ENCODE peak calls at places on chromosomes 11 and 22, in nine cellular contexts. One of them, this sample, is unnamed.

GRCh38 chr11:61482513-61482912 is 26.0 kb upstream of the LRRC10B start:
- DNase-seq in tibial nerve: no peak
- DNase-seq in transverse colon: no peak
- DNase-seq in stomach: no peak
- DNase-seq in sigmoid colon: no peak
- DNase-seq in SK-N-SH: peak
- DNase-seq in ovary: no peak
- DNase-seq in GM12878: no peak
- DNase-seq in A549: peak
- DNase-seq in this sample: no peak

GRCh38 chr22:32916025-32916424 is 114.5 kb downstream of the TIMP3 start:
- DNase-seq in SK-N-SH: no peak
- DNase-seq in GM12878: no peak
- DNase-seq in sigmoid colon: no peak
- DNase-seq in A549: no peak
- DNase-seq in ovary: no peak
- DNase-seq in stomach: no peak
- DNase-seq in transverse colon: no peak
- DNase-seq in tibial nerve: no peak
- DNase-seq in this sample: no peak

GRCh38 chr22:28980326-28980725 is 81.3 kb downstream of the C22orf31 start:
- DNase-seq in stomach: no peak
- DNase-seq in SK-N-SH: no peak
- DNase-seq in sigmoid colon: no peak
- DNase-seq in A549: no peak
- DNase-seq in ovary: no peak
- DNase-seq in transverse colon: no peak
- DNase-seq in GM12878: no peak
- DNase-seq in tibial nerve: no peak
- DNase-seq in this sample: no peak

GRCh38 chr11:9399466-9399865 is 15.0 kb downstream of the IPO7 start:
- DNase-seq in tibial nerve: no peak
- DNase-seq in GM12878: no peak
- DNase-seq in ovary: no peak
- DNase-seq in SK-N-SH: no peak
- DNase-seq in A549: no peak
- DNase-seq in transverse colon: no peak
- DNase-seq in sigmoid colon: no peak
- DNase-seq in stomach: no peak
- DNase-seq in this sample: no peak

GRCh38 chr11:92322225-92322624 is 97.6 kb downstream of the FAT3 start:
- DNase-seq in tibial nerve: no peak
- DNase-seq in transverse colon: no peak
- DNase-seq in SK-N-SH: no peak
- DNase-seq in stomach: no peak
- DNase-seq in sigmoid colon: no peak
- DNase-seq in ovary: no peak
- DNase-seq in A549: no peak
- DNase-seq in GM12878: no peak
- DNase-seq in this sample: no peak

GRCh38 chr22:17990167-17990566 is 34.2 kb downstream of the MICAL3 start:
- DNase-seq in sigmoid colon: no peak
- DNase-seq in GM12878: no peak
- DNase-seq in transverse colon: no peak
- DNase-seq in stomach: no peak
- DNase-seq in SK-N-SH: no peak
- DNase-seq in A549: no peak
- DNase-seq in ovary: no peak
- DNase-seq in tibial nerve: no peak
- DNase-seq in this sample: no peak

GRCh38 chr11:128940156-128940555 is 2.5 kb downstream of the TP53AIP1 start:
- DNase-seq in GM12878: no peak
- DNase-seq in sigmoid colon: no peak
- DNase-seq in stomach: no peak
- DNase-seq in SK-N-SH: no peak
- DNase-seq in transverse colon: no peak
- DNase-seq in tibial nerve: no peak
- DNase-seq in ovary: no peak
- DNase-seq in A549: no peak
- DNase-seq in this sample: no peak

GRCh38 chr22:37634505-37635002 is 4.9 kb upstream of the SH3BP1 start:
- DNase-seq in ovary: no peak
- DNase-seq in SK-N-SH: peak
- DNase-seq in stomach: no peak
- DNase-seq in GM12878: no peak
- DNase-seq in sigmoid colon: no peak
- DNase-seq in tibial nerve: no peak
- DNase-seq in A549: no peak
- DNase-seq in transverse colon: no peak
- DNase-seq in this sample: no peak

GRCh38 chr11:79617561-79617960 is 176.7 kb upstream of the TENM4 start:
- DNase-seq in GM12878: no peak
- DNase-seq in sigmoid colon: no peak
- DNase-seq in A549: no peak
- DNase-seq in SK-N-SH: no peak
- DNase-seq in stomach: no peak
- DNase-seq in transverse colon: no peak
- DNase-seq in tibial nerve: no peak
- DNase-seq in ovary: no peak
- DNase-seq in this sample: no peak

GRCh38 chr11:8258289-8258688 is 5.4 kb downstream of the LMO1 start:
- DNase-seq in SK-N-SH: no peak
- DNase-seq in A549: no peak
- DNase-seq in sigmoid colon: peak
- DNase-seq in stomach: peak
- DNase-seq in GM12878: no peak
- DNase-seq in tibial nerve: no peak
- DNase-seq in ovary: no peak
- DNase-seq in transverse colon: no peak
- DNase-seq in this sample: no peak

GRCh38 chr11:86288776-86289507 is 13.1 kb upstream of the HIKESHI start:
- DNase-seq in SK-N-SH: no peak
- DNase-seq in stomach: no peak
- DNase-seq in A549: no peak
- DNase-seq in tibial nerve: no peak
- DNase-seq in transverse colon: no peak
- DNase-seq in sigmoid colon: no peak
- DNase-seq in ovary: no peak
- DNase-seq in GM12878: no peak
- DNase-seq in this sample: no peak

GRCh38 chr11:6617315-6617781 is 1.9 kb downstream of the TPP1 start:
- DNase-seq in tibial nerve: no peak
- DNase-seq in stomach: no peak
- DNase-seq in transverse colon: no peak
- DNase-seq in A549: no peak
- DNase-seq in GM12878: no peak
- DNase-seq in SK-N-SH: no peak
- DNase-seq in ovary: no peak
- DNase-seq in sigmoid colon: peak
- DNase-seq in this sample: no peak

GRCh38 chr11:122843281-122844150 is 5.2 kb downstream of the CRTAM start:
- DNase-seq in SK-N-SH: no peak
- DNase-seq in sigmoid colon: no peak
- DNase-seq in ovary: no peak
- DNase-seq in tibial nerve: no peak
- DNase-seq in transverse colon: no peak
- DNase-seq in stomach: no peak
- DNase-seq in GM12878: no peak
- DNase-seq in A549: no peak
- DNase-seq in this sample: peak

GRCh38 chr11:79081441-79082124 is 359.2 kb downstream of the TENM4 start:
- DNase-seq in ovary: no peak
- DNase-seq in A549: no peak
- DNase-seq in sigmoid colon: no peak
- DNase-seq in SK-N-SH: no peak
- DNase-seq in tibial nerve: no peak
- DNase-seq in stomach: no peak
- DNase-seq in GM12878: no peak
- DNase-seq in transverse colon: no peak
- DNase-seq in this sample: no peak

GRCh38 chr11:44630511-44631210 is 65.2 kb downstream of the CD82 start:
- DNase-seq in GM12878: no peak
- DNase-seq in tibial nerve: no peak
- DNase-seq in transverse colon: peak
- DNase-seq in stomach: peak
- DNase-seq in SK-N-SH: no peak
- DNase-seq in sigmoid colon: peak
- DNase-seq in ovary: no peak
- DNase-seq in A549: no peak
- DNase-seq in this sample: no peak

GRCh38 chr11:73814812-73815211 is 27.1 kb downstream of the MRPL48 start:
- DNase-seq in SK-N-SH: no peak
- DNase-seq in sigmoid colon: no peak
- DNase-seq in ovary: no peak
- DNase-seq in transverse colon: no peak
- DNase-seq in GM12878: no peak
- DNase-seq in stomach: no peak
- DNase-seq in tibial nerve: no peak
- DNase-seq in A549: no peak
- DNase-seq in this sample: no peak
- TF ChIP-seq EP300 in SK-N-SH: no peak
- TF ChIP-seq EP300 in sigmoid colon: no peak
- TF ChIP-seq EP300 in ovary: no peak
- TF ChIP-seq EP300 in transverse colon: no peak
- TF ChIP-seq EP300 in GM12878: no peak
- TF ChIP-seq EP300 in stomach: no peak
- TF ChIP-seq EP300 in tibial nerve: no peak
- TF ChIP-seq EP300 in A549: no peak
- TF ChIP-seq EP300 in this sample: no peak

DNA sequence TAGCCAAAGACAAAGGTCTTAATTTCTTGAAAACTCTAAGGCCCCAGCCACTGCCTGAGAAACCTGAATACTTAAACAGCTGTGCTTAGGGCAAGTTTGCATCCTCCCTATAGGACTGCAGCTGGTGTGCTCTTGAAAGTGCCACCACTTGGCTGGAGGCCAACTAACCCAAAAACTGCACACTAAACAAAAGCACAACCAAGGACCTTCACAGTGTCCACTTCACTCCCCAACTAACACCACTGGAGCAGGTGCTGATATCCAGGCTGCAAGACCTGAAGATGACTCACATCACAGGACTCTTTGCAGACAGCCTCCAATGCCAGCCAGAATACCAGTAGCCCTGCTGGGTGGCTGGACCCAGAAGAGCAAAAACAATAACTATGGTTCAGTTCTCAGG is 357.7 kb upstream of the ARHGAP42 start:
- DNase-seq in A549: no peak
- DNase-seq in SK-N-SH: no peak
- DNase-seq in sigmoid colon: no peak
- DNase-seq in tibial nerve: no peak
- DNase-seq in transverse colon: no peak
- DNase-seq in stomach: no peak
- DNase-seq in GM12878: no peak
- DNase-seq in ovary: no peak
- DNase-seq in this sample: no peak
- TF ChIP-seq EP300 in A549: no peak
- TF ChIP-seq EP300 in SK-N-SH: no peak
- TF ChIP-seq EP300 in sigmoid colon: no peak
- TF ChIP-seq EP300 in tibial nerve: no peak
- TF ChIP-seq EP300 in transverse colon: no peak
- TF ChIP-seq EP300 in stomach: no peak
- TF ChIP-seq EP300 in GM12878: no peak
- TF ChIP-seq EP300 in ovary: no peak
- TF ChIP-seq EP300 in this sample: no peak

DNA sequence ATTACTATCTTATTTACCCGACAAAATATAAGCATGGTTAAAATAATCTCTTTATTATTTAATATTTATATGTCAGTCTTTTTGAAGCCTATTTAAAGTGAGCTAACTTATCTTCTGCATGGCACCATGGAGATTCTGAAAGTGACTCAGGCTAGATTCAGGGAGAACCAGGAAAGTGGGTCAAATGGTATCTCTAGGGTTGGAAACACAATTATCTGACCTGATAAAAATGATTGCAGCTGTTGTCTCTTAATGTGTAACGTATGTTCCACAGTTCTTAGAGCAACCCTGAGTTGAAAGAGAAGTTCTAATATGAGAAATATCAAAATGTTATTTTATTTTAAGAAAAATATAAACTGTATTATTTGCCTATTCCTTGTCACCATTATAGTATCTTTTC is 143.1 kb upstream of the CARD18 start:
- DNase-seq in sigmoid colon: no peak
- DNase-seq in A549: no peak
- DNase-seq in ovary: no peak
- DNase-seq in stomach: no peak
- DNase-seq in SK-N-SH: peak
- DNase-seq in tibial nerve: no peak
- DNase-seq in transverse colon: no peak
- DNase-seq in GM12878: no peak
- DNase-seq in this sample: no peak
- TF ChIP-seq EP300 in sigmoid colon: no peak
- TF ChIP-seq EP300 in A549: no peak
- TF ChIP-seq EP300 in ovary: no peak
- TF ChIP-seq EP300 in stomach: no peak
- TF ChIP-seq EP300 in SK-N-SH: peak
- TF ChIP-seq EP300 in tibial nerve: no peak
- TF ChIP-seq EP300 in transverse colon: no peak
- TF ChIP-seq EP300 in GM12878: no peak
- TF ChIP-seq EP300 in this sample: no peak

GRCh38 chr11:118172356-118172755 is 4.1 kb downstream of the SCN2B start:
- DNase-seq in transverse colon: no peak
- DNase-seq in SK-N-SH: no peak
- DNase-seq in stomach: no peak
- DNase-seq in GM12878: no peak
- DNase-seq in tibial nerve: no peak
- DNase-seq in A549: no peak
- DNase-seq in ovary: no peak
- DNase-seq in sigmoid colon: no peak
- DNase-seq in this sample: no peak

GRCh38 chr11:118170231-118170630 is 6.2 kb downstream of the SCN2B start:
- DNase-seq in transverse colon: no peak
- DNase-seq in GM12878: no peak
- DNase-seq in ovary: no peak
- DNase-seq in tibial nerve: no peak
- DNase-seq in sigmoid colon: no peak
- DNase-seq in A549: no peak
- DNase-seq in SK-N-SH: no peak
- DNase-seq in stomach: no peak
- DNase-seq in this sample: no peak

GRCh38 chr11:118171274-118172062 is 5.0 kb downstream of the SCN2B start:
- DNase-seq in A549: peak
- DNase-seq in GM12878: no peak
- DNase-seq in sigmoid colon: peak
- DNase-seq in transverse colon: peak
- DNase-seq in SK-N-SH: peak
- DNase-seq in stomach: peak
- DNase-seq in ovary: peak
- DNase-seq in tibial nerve: peak
- DNase-seq in this sample: no peak

GRCh38 chr11:118169300-118170140 is 6.9 kb downstream of the SCN2B start:
- DNase-seq in GM12878: no peak
- DNase-seq in SK-N-SH: no peak
- DNase-seq in A549: no peak
- DNase-seq in ovary: no peak
- DNase-seq in tibial nerve: no peak
- DNase-seq in sigmoid colon: no peak
- DNase-seq in transverse colon: no peak
- DNase-seq in stomach: no peak
- DNase-seq in this sample: no peak

DNA sequence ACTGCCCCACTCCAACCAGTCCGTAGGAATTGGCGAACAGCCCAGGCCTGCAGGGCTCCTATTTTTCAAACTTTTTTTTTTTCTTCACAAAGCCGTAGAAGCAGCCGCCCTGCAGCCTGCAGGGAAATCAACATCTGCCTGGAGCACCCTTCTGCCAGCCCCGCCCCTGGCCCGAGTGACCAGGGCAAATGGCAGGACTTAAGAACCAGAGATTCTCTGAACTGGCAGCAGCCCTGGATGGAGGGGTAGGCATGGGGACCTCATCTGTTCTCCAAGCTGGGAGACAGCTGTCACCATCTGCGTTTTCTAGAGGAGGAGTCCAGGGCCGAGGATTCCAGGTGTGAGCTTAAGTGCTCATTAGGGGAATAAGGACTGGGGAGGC is 5.6 kb downstream of the SCN2B start:
- DNase-seq in GM12878: no peak
- DNase-seq in A549: no peak
- DNase-seq in stomach: peak
- DNase-seq in tibial nerve: no peak
- DNase-seq in SK-N-SH: no peak
- DNase-seq in transverse colon: no peak
- DNase-seq in sigmoid colon: no peak
- DNase-seq in ovary: no peak
- DNase-seq in this sample: no peak
- TF ChIP-seq EP300 in GM12878: no peak
- TF ChIP-seq EP300 in A549: no peak
- TF ChIP-seq EP300 in stomach: no peak
- TF ChIP-seq EP300 in tibial nerve: no peak
- TF ChIP-seq EP300 in SK-N-SH: no peak
- TF ChIP-seq EP300 in transverse colon: no peak
- TF ChIP-seq EP300 in sigmoid colon: no peak
- TF ChIP-seq EP300 in ovary: no peak
- TF ChIP-seq EP300 in this sample: no peak